ENCODE peak calls at places on chromosome 16, in six cellular contexts. A, Z, B, I, J and Q are unnamed samples.

GRCh38 chr16:4593069-4593468 is 21.6 kb downstream of the UBALD1 start:
- DNase-seq in A (no peak), Z (no peak), B (peak; percentile 92), I (no peak), J (no peak), Q (peak; percentile 49)

GRCh38 chr16:76535-77272 is 1.3 kb upstream of the MPG start:
- DNase-seq in A (peak; percentile 86), Z (peak; percentile 79), B (no peak), I (no peak), J (peak; percentile 88), Q (peak; percentile 67)

GRCh38 chr16:80725566-80726162 is 78.7 kb downstream of the CDYL2 start:
- DNase-seq in A (no peak), Z (no peak), B (no peak), I (no peak), J (no peak), Q (no peak)

GRCh38 chr16:424623-425081 is 797 bp upstream of the RAB11FIP3 start:
- DNase-seq in A (peak; percentile 33), Z (peak; percentile 66), B (no peak), I (peak; percentile 66), J (peak; percentile 42), Q (no peak)

GRCh38 chr16:31083981-31084380 is 4.8 kb downstream of the PRSS53 start:
- DNase-seq in A (no peak), Z (no peak), B (peak; percentile 51), I (no peak), J (no peak), Q (no peak)

GRCh38 chr16:89430436-89431157 is 59.8 kb downstream of the ANKRD11 start:
- DNase-seq in A (no peak), Z (peak; percentile 70), B (no peak), I (no peak), J (no peak), Q (no peak)

GRCh38 chr16:74291577-74292208 is 4.9 kb upstream of the PSMD7 start:
- DNase-seq in A (no peak), Z (no peak), B (no peak), I (no peak), J (no peak), Q (no peak)

GRCh38 chr16:1152651-1153259 is at the start of gene CACNA1H:
- DNase-seq in A (peak; percentile 79), Z (no peak), B (no peak), I (no peak), J (no peak), Q (peak; percentile 61)

GRCh38 chr16:80751167-80751566 is 53.2 kb downstream of the CDYL2 start:
- DNase-seq in A (peak; percentile 75), Z (no peak), B (peak; percentile 37), I (no peak), J (no peak), Q (no peak)

GRCh38 chr16:75252946-75253911 is 1.8 kb upstream of the BCAR1 start:
- DNase-seq in A (peak; percentile 76), Z (no peak), B (peak; percentile 95), I (peak; percentile 34), J (no peak), Q (no peak)

GRCh38 chr16:81151648-81152047 is 55.5 kb upstream of the GCSH start:
- DNase-seq in A (no peak), Z (no peak), B (no peak), I (no peak), J (no peak), Q (no peak)

GRCh38 chr16:67200491-67200890 is 1.6 kb downstream of the ELMO3 start:
- DNase-seq in A (no peak), Z (no peak), B (peak; percentile 54), I (no peak), J (no peak), Q (no peak)

GRCh38 chr16:72992142-72992601 is 55.8 kb downstream of the ZFHX3 start:
- DNase-seq in A (no peak), Z (no peak), B (peak; percentile 58), I (no peak), J (no peak), Q (no peak)

GRCh38 chr16:77282345-77282744 is 83.1 kb downstream of the SYCE1L start:
- DNase-seq in A (no peak), Z (no peak), B (no peak), I (no peak), J (no peak), Q (no peak)

GRCh38 chr16:72989203-72989991 is 58.5 kb downstream of the ZFHX3 start:
- DNase-seq in A (peak; percentile 76), Z (no peak), B (no peak), I (no peak), J (peak; percentile 58), Q (no peak)

GRCh38 chr16:4935231-4935855 is 1.6 kb downstream of the PPL start:
- DNase-seq in A (peak; percentile 96), Z (no peak), B (no peak), I (no peak), J (peak; percentile 95), Q (no peak)

GRCh38 chr16:3266873-3267537 is 10.6 kb upstream of the MEFV start:
- DNase-seq in A (peak; percentile 71), Z (no peak), B (peak; percentile 73), I (no peak), J (no peak), Q (peak; percentile 47)

GRCh38 chr16:27429981-27430441 is 28.0 kb downstream of the IL21R start:
- DNase-seq in A (no peak), Z (no peak), B (no peak), I (no peak), J (no peak), Q (no peak)

GRCh38 chr16:78505544-78506371 is 406.3 kb downstream of the WWOX start:
- DNase-seq in A (peak; percentile 35), Z (no peak), B (peak; percentile 47), I (peak; percentile 74), J (peak; percentile 63), Q (no peak)

GRCh38 chr16:21645261-21645721 is 7.1 kb downstream of the IGSF6 start:
- DNase-seq in A (peak; percentile 19), Z (no peak), B (no peak), I (no peak), J (no peak), Q (no peak)

GRCh38 chr16:64893386-64893785 is 228.5 kb downstream of the CDH11 start:
- DNase-seq in A (peak; percentile 28), Z (no peak), B (no peak), I (no peak), J (no peak), Q (no peak)

GRCh38 chr16:85046957-85047866 is 19.6 kb downstream of the KIAA0513 start:
- DNase-seq in A (no peak), Z (no peak), B (no peak), I (no peak), J (no peak), Q (no peak)

GRCh38 chr16:46976550-46976949 is 3.1 kb upstream of the DNAJA2 start:
- DNase-seq in A (no peak), Z (no peak), B (no peak), I (no peak), J (no peak), Q (no peak)

GRCh38 chr16:22933173-22933572 is 119.2 kb downstream of the HS3ST2 start:
- DNase-seq in A (no peak), Z (no peak), B (no peak), I (no peak), J (no peak), Q (no peak)

GRCh38 chr16:56481468-56482112 is 30.2 kb downstream of the OGFOD1 start:
- DNase-seq in A (no peak), Z (no peak), B (no peak), I (no peak), J (no peak), Q (peak; percentile 41)

GRCh38 chr16:10749680-10750035 is 6.0 kb downstream of the NUBP1 start:
- DNase-seq in A (no peak), Z (no peak), B (no peak), I (no peak), J (no peak), Q (peak; percentile 19)

GRCh38 chr16:77285676-77286075 is 86.5 kb downstream of the SYCE1L start:
- DNase-seq in A (no peak), Z (no peak), B (no peak), I (no peak), J (no peak), Q (no peak)